ENCODE peak calls at places on chromosomes 12 and 14, in seven cellular contexts. B is AG20443; F is activated T-helper 1 cell treated with Interleukin-2 at 50 U/mL for 16 hours; P is activated T-cell treated with anti-CD3 and anti-CD28 coated beads for 1 hour; I is GM13976; D is CD8-positive, alpha-beta T cell; M is fibroblast of mammary gland. T is an unnamed sample.
A peak's percentile ranks its signal among the peaks of the same experiment; 100 is the strongest.

GRCh38 chr14:59707778-59708635 is 131.4 kb upstream of the CCDC175 start:
- DNase-seq in D (no peak), I (no peak), P (no peak), B (no peak), F (no peak), M (peak; percentile 8), T (no peak)

GRCh38 chr14:71408362-71409035 is 501.2 kb downstream of the PCNX1 start:
- DNase-seq in B (no peak), I (no peak), M (no peak), F (no peak), D (no peak), P (no peak), T (no peak)

GRCh38 chr14:102998393-102998792 is 59.0 kb downstream of the CDC42BPB start:
- DNase-seq in P (no peak), D (no peak), I (no peak), B (no peak), F (no peak), M (peak; percentile 33), T (no peak)

GRCh38 chr12:575948-576612 is 87.2 kb downstream of the NINJ2 start:
- DNase-seq in F (peak; percentile 81), B (peak; percentile 94), I (peak; percentile 94), P (peak; percentile 78), D (peak; percentile 75), M (peak; percentile 58), T (peak; percentile 66)

GRCh38 chr12:96233941-96234461 is 39.8 kb downstream of the ELK3 start:
- DNase-seq in B (peak; percentile 95), M (peak; percentile 99), D (no peak), F (no peak), I (no peak), P (no peak), T (no peak)

GRCh38 chr12:10214877-10215267 is 2.2 kb downstream of the GABARAPL1 start:
- DNase-seq in F (no peak), P (no peak), B (no peak), D (no peak), M (peak; percentile 66), I (no peak), T (no peak)

GRCh38 chr12:1279050-1279449 is 288.0 kb downstream of the ERC1 start:
- DNase-seq in B (no peak), I (no peak), P (no peak), D (no peak), F (no peak), M (no peak), T (no peak)

GRCh38 chr12:53052419-53053222 is 2.8 kb downstream of the TNS2 start:
- DNase-seq in M (peak; percentile 84), P (no peak), D (no peak), B (peak; percentile 78), I (no peak), F (no peak), T (no peak)

GRCh38 chr12:84585996-84586395 is 326.6 kb downstream of the SLC6A15 start:
- DNase-seq in D (no peak), M (peak; percentile 58), F (no peak), I (no peak), P (no peak), B (no peak), T (no peak)

GRCh38 chr12:11836282-11836963 is 186.9 kb downstream of the ETV6 start:
- DNase-seq in F (no peak), D (no peak), I (peak; percentile 78), B (no peak), P (no peak), M (no peak), T (no peak)

GRCh38 chr14:51926449-51926848 is 62.9 kb upstream of the RTRAF start:
- DNase-seq in D (no peak), P (no peak), F (no peak), B (no peak), I (no peak), M (no peak), T (no peak)

GRCh38 chr12:126910570-126910969 is 1356.4 kb upstream of the TMEM132C start:
- DNase-seq in I (no peak), B (no peak), D (no peak), F (no peak), P (no peak), M (no peak), T (no peak)

GRCh38 chr14:92753250-92753649 is 4.8 kb upstream of the LGMN start:
- DNase-seq in I (no peak), F (no peak), P (no peak), M (no peak), D (no peak), B (no peak), T (no peak)

GRCh38 chr12:30437616-30438015 is 258.1 kb downstream of the IPO8 start:
- DNase-seq in P (no peak), I (no peak), M (peak; percentile 74), F (no peak), B (no peak), D (no peak), T (no peak)

GRCh38 chr12:110345176-110345651 is 58.3 kb downstream of the ANAPC7 start:
- DNase-seq in P (no peak), D (no peak), F (no peak), I (no peak), M (no peak), B (no peak), T (no peak)

GRCh38 chr14:64937821-64938193 is 4.7 kb downstream of the GPX2 start:
- DNase-seq in I (no peak), P (no peak), B (peak; percentile 30), M (peak; percentile 15), D (no peak), F (no peak), T (no peak)

GRCh38 chr12:12803186-12803585 is 10.0 kb upstream of the DDX47 start:
- DNase-seq in M (peak; percentile 88), F (peak; percentile 10), I (peak; percentile 61), D (peak; percentile 42), P (peak; percentile 28), B (peak; percentile 88), T (peak; percentile 21)

GRCh38 chr14:77376380-77376770 is 519 bp downstream of the TMED8 start:
- DNase-seq in P (peak; percentile 12), F (peak; percentile 0), I (peak; percentile 47), B (no peak), M (no peak), D (peak; percentile 24), T (no peak)

GRCh38 chr12:72133497-72134055 is 138.6 kb upstream of the TRHDE start:
- DNase-seq in B (no peak), I (no peak), D (no peak), F (no peak), M (no peak), P (no peak), T (no peak)

GRCh38 chr12:49264466-49264872 is 413 bp upstream of the TUBA1C start:
- DNase-seq in P (peak; percentile 16), D (peak; percentile 34), B (peak; percentile 68), F (peak; percentile 7), M (no peak), I (peak; percentile 78), T (peak; percentile 13)

GRCh38 chr14:36719823-36720222 is 58.2 kb downstream of the PAX9 start:
- DNase-seq in F (no peak), I (no peak), P (no peak), M (no peak), D (no peak), B (no peak), T (no peak)

GRCh38 chr12:47794679-47795078 is 21.6 kb downstream of the SLC48A1 start:
- DNase-seq in F (no peak), P (no peak), I (no peak), D (no peak), B (no peak), M (no peak), T (no peak)